ENCODE peak calls at places on chromosomes 3 and 15, in nine cellular contexts. C, Y, N, S, P, B, J, X and D are unnamed samples.

GRCh38 chr3:462851-463250 is 266.3 kb downstream of the CHL1 start:
- DNase-seq in C (no peak), S (no peak), Y (no peak), J (no peak), P (no peak), B (no peak), X (no peak), N (no peak), D (no peak)

GRCh38 chr3:33287672-33288282 is 10.5 kb downstream of the FBXL2 start:
- DNase-seq in P (no peak), C (no peak), J (no peak), S (no peak), Y (no peak), X (no peak), B (no peak), N (no peak), D (no peak)

GRCh38 chr15:82537351-82537908 is 2.8 kb downstream of the RPS17 start:
- DNase-seq in B (no peak), J (no peak), Y (no peak), C (no peak), N (no peak), P (no peak), S (no peak), X (peak), D (peak)

GRCh38 chr3:122992628-122993570 is 34.7 kb downstream of the SEMA5B start:
- DNase-seq in N (no peak), Y (no peak), B (no peak), S (no peak), P (no peak), X (no peak), J (no peak), C (no peak), D (no peak)

GRCh38 chr3:89690649-89691048 is 583.2 kb downstream of the EPHA3 start:
- DNase-seq in X (no peak), N (no peak), B (no peak), J (no peak), S (no peak), P (peak), Y (peak), C (no peak), D (no peak)

GRCh38 chr3:105747056-105747455 is 121.8 kb downstream of the CBLB start:
- DNase-seq in Y (peak), P (peak), C (no peak), X (no peak), J (no peak), S (no peak), B (no peak), N (peak), D (no peak)

GRCh38 chr3:112308151-112308911 is 14.3 kb upstream of the SLC9C1 start:
- DNase-seq in N (peak), S (no peak), B (no peak), C (no peak), P (peak), J (no peak), Y (peak), X (no peak), D (no peak)

GRCh38 chr3:158165730-158166129 is 55.8 kb downstream of the RSRC1 start:
- DNase-seq in S (no peak), C (no peak), Y (no peak), J (no peak), N (no peak), X (no peak), P (no peak), B (no peak), D (no peak)

GRCh38 chr3:59759298-59760169 is 709.7 kb upstream of the CFAP20DC start:
- DNase-seq in J (no peak), Y (no peak), B (no peak), S (no peak), X (no peak), N (no peak), C (no peak), P (no peak), D (no peak)